ENCODE peak calls at places on chromosome 14, in eight cellular contexts. R is A549, J is breast epithelium, O is uterus, E is GM23338, L is prostate gland, W is RWPE2, T is kidney. C is an unnamed sample.

GRCh38 chr14:65096323-65097089 is 5.8 kb downstream of the MAX start:
- DNase-seq in T (no peak), J (no peak), E (no peak), O (no peak), W (no peak), R (no peak), L (no peak), C (no peak)

GRCh38 chr14:69479696-69480095 is 4.8 kb upstream of the PLEKHD1 start:
- DNase-seq in T (no peak), J (no peak), W (peak; percentile 15), L (no peak), E (no peak), O (no peak), R (no peak), C (no peak)

GRCh38 chr14:100223332-100224171 is 15.4 kb upstream of the YY1 start:
- DNase-seq in T (no peak), J (no peak), E (peak; percentile 40), L (no peak), R (no peak), O (no peak), W (no peak), C (no peak)

GRCh38 chr14:69924181-69924580 is 45.0 kb downstream of the SMOC1 start:
- DNase-seq in J (no peak), R (no peak), L (no peak), W (no peak), O (no peak), E (peak; percentile 18), T (no peak), C (no peak)

GRCh38 chr14:69079188-69079742 is 73.7 kb downstream of the DCAF5 start:
- DNase-seq in L (no peak), J (peak; percentile 44), W (no peak), O (no peak), E (peak; percentile 17), R (peak; percentile 44), T (no peak), C (no peak)

GRCh38 chr14:50452979-50453705 is 56.5 kb upstream of the CDKL1 start:
- DNase-seq in R (no peak), T (no peak), J (no peak), L (no peak), E (no peak), W (no peak), O (no peak), C (no peak)

GRCh38 chr14:104694475-104694950 is 5.1 kb downstream of the INF2 start:
- DNase-seq in L (no peak), J (no peak), E (no peak), R (no peak), O (no peak), T (no peak), W (no peak), C (no peak)

GRCh38 chr14:96792003-96792402 is 5.2 kb upstream of the VRK1 start:
- DNase-seq in T (no peak), L (no peak), E (no peak), J (no peak), R (no peak), O (no peak), W (no peak), C (no peak)

GRCh38 chr14:53894456-53894855 is 62.2 kb downstream of the BMP4 start:
- DNase-seq in W (no peak), O (no peak), T (no peak), L (no peak), R (no peak), J (no peak), E (no peak), C (no peak)

GRCh38 chr14:21846227-21846885 is 172.7 kb upstream of the OR4E1 start:
- DNase-seq in R (no peak), J (no peak), W (no peak), O (no peak), L (no peak), T (no peak), E (peak; percentile 77), C (no peak)
- TF ChIP-seq CTCF in R (peak; percentile 45), J (no peak), W (peak; percentile 81), O (no peak), L (no peak), T (peak; percentile 34), E (peak; percentile 76), C (no peak)

DNA sequence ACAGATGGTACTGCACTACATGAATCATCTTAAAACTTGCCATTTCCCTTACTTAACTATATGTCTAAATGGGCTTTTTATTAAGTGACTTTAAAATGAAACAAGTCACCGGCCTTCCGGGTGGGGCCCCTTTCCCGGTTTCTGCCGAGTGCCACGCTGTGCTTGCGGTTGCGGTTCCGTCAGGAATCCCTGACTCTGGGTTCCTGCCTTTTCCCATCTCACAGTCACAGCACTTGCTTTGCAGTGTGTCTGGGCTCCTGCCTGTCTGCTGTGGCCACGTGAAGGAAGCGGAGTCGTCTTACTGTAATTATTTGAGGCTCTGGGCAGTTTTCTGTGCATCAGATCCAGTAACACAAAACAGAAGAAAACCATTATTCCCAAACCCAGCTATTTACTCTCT is 44.0 kb upstream of the FRMD6 start:
- DNase-seq in R (no peak), L (no peak), T (no peak), O (no peak), E (no peak), J (no peak), W (no peak), C (no peak)
- H3K4me3 ChIP-seq in R (no peak overlapping the region), L (no peak overlapping the region), T (no peak overlapping the region), O (no peak overlapping the region), E (no peak overlapping the region), J (peak overlapping the region; percentile 15), W (no peak overlapping the region), C (no peak overlapping the region)

GRCh38 chr14:57526942-57527341 is 33.3 kb upstream of the CCDC198 start:
- DNase-seq in L (no peak), T (no peak), O (no peak), E (peak; percentile 80), W (no peak), R (no peak), J (no peak), C (no peak)
- H3K27ac ChIP-seq in L (no peak overlapping the region), T (no peak overlapping the region), O (no peak overlapping the region), E (no peak overlapping the region), W (no peak overlapping the region), R (no peak overlapping the region), J (no peak overlapping the region), C (no peak overlapping the region)

GRCh38 chr14:88228519-88229236 is 94.4 kb downstream of the KCNK10 start:
- DNase-seq in O (no peak), L (no peak), J (no peak), T (no peak), R (no peak), E (no peak), W (no peak), C (no peak)

GRCh38 chr14:88227693-88228092 is 95.4 kb downstream of the KCNK10 start:
- DNase-seq in E (no peak), W (no peak), L (no peak), R (no peak), O (no peak), J (no peak), T (no peak), C (no peak)

GRCh38 chr14:88232783-88233182 is 90.3 kb downstream of the KCNK10 start:
- DNase-seq in W (no peak), R (no peak), O (no peak), L (no peak), J (no peak), T (no peak), E (no peak), C (no peak)

GRCh38 chr14:88231626-88232025 is 91.4 kb downstream of the KCNK10 start:
- DNase-seq in L (no peak), R (no peak), W (no peak), E (no peak), J (no peak), O (no peak), T (no peak), C (no peak)

DNA sequence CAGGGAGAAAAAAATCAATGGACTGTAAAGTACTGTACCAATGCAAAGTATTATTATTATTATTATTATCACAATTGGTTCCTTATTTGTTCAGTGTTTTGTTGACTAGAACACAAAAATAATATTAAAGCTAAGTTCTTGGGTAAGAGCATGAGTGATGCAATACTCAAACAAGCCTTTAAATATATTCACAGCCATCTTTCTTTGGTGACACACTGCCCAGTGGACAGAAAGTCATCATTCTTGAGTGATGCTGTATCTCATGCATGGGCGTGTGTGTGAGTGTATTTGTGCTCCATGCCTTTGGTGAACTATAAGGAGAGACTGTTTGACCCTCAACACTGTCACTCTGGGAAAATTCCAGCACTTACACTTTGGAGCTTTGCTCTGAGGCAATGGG is 93.6 kb downstream of the KCNK10 start:
- DNase-seq in R (no peak), T (no peak), J (no peak), L (no peak), E (no peak), W (no peak), O (no peak), C (no peak)
- TF ChIP-seq CTCF in R (no peak), T (no peak), J (no peak), L (no peak), E (no peak), W (no peak), O (no peak), C (no peak)

DNA sequence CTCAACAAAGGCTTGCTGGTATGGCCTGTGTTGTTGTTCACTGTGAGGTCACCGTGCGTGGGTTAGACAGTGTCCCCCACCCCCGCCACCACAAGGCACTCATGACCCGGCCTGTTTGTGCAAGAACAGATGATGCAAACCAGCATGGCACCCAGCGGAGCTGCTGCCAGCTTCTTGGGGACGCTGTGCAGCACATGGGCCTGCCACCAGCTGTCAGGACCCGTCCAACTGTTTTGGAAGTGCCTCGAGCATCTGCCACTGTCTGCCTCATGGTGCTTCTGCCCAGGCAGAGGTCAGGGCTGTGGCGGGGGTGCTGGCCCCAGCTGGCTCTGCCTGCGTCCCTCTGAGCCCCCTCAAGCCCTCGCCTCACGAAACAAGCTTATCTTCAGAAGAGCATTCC is 1.5 kb downstream of the ASB2 start:
- DNase-seq in W (no peak), O (no peak), L (no peak), T (no peak), J (no peak), R (no peak), E (no peak), C (no peak)
- H3K4me3 ChIP-seq in W (no peak overlapping the region), O (peak overlapping the region; percentile 40), L (no peak overlapping the region), T (no peak overlapping the region), J (peak overlapping the region; percentile 0), R (no peak overlapping the region), E (no peak overlapping the region), C (peak overlapping the region; percentile 70)

GRCh38 chr14:63563370-63564026 is 20.3 kb upstream of the PPP2R5E start:
- DNase-seq in W (no peak), E (no peak), L (no peak), O (no peak), R (no peak), J (no peak), T (no peak), C (no peak)
- H3K27ac ChIP-seq in W (no peak overlapping the region), E (no peak overlapping the region), L (no peak overlapping the region), O (no peak overlapping the region), R (peak overlapping the region; percentile 38), J (no peak overlapping the region), T (no peak overlapping the region), C (no peak overlapping the region)